ENCODE peak calls at places on chromosomes 3 and 15, in seven cellular contexts. J is SK-N-SH, M is K562, L is H1, S is GM12878, P is HepG2, C is GM12891. W is an unnamed sample.

GRCh38 chr3:108441081-108441507 is 69.3 kb downstream of the MYH15 start:
- DNase-seq in C (no peak), M (no peak), P (no peak), L (no peak), J (peak; percentile 39), S (no peak), W (no peak)

GRCh38 chr3:190531406-190531805 is 17.5 kb downstream of the IL1RAP start:
- DNase-seq in C (no peak), P (no peak), M (no peak), J (no peak), L (no peak), S (no peak), W (no peak)

GRCh38 chr3:196868297-196868661 is 559 bp downstream of the SENP5 start:
- DNase-seq in P (peak; percentile 20), L (no peak), M (peak; percentile 21), J (peak; percentile 60), C (peak; percentile 9), S (no peak), W (peak; percentile 20)

GRCh38 chr3:175956964-175957363 is 1097.8 kb downstream of the NAALADL2 start:
- DNase-seq in J (no peak), C (no peak), S (no peak), M (no peak), P (no peak), L (peak; percentile 51), W (no peak)

GRCh38 chr3:112687214-112687613 is 46.3 kb upstream of the CCDC80 start:
- DNase-seq in P (no peak), C (no peak), L (no peak), J (no peak), S (no peak), M (no peak), W (no peak)

GRCh38 chr3:22475665-22476064 is 724.7 kb upstream of the ZNF385D start:
- DNase-seq in C (no peak), J (no peak), P (no peak), L (no peak), S (no peak), M (no peak), W (no peak)

GRCh38 chr3:17584066-17584465 is 158.4 kb downstream of the TBC1D5 start:
- DNase-seq in C (no peak), P (no peak), L (no peak), M (no peak), J (no peak), S (no peak), W (no peak)

GRCh38 chr15:70535071-70535954 is 228.0 kb downstream of the UACA start:
- DNase-seq in L (peak; percentile 39), J (no peak), S (no peak), M (no peak), P (no peak), C (peak; percentile 33), W (no peak)

GRCh38 chr15:65869954-65870871 is 922 bp downstream of the RAB11A start:
- DNase-seq in M (peak; percentile 32), C (no peak), S (no peak), L (no peak), J (peak; percentile 59), P (peak; percentile 50), W (no peak)

GRCh38 chr3:86895202-86895601 is 95.7 kb downstream of the VGLL3 start:
- DNase-seq in P (no peak), S (no peak), M (no peak), L (no peak), J (no peak), C (no peak), W (no peak)

GRCh38 chr15:36737430-36737891 is 158.0 kb downstream of the CDIN1 start:
- DNase-seq in P (no peak), L (no peak), J (no peak), C (no peak), M (no peak), S (no peak), W (no peak)

GRCh38 chr3:39216176-39216790 is 23.9 kb upstream of the XIRP1 start:
- DNase-seq in M (no peak), J (no peak), C (peak; percentile 43), S (peak; percentile 68), L (no peak), P (no peak), W (peak; percentile 38)

GRCh38 chr15:27648359-27648758 is 450.8 kb downstream of the OCA2 start:
- DNase-seq in C (no peak), P (no peak), M (no peak), S (no peak), J (peak; percentile 25), L (no peak), W (no peak)

GRCh38 chr3:130340766-130341165 is 4.7 kb upstream of the COL6A5 start:
- DNase-seq in P (no peak), J (no peak), M (no peak), S (no peak), C (no peak), L (no peak), W (no peak)

GRCh38 chr3:183812746-183813445 is 12.5 kb downstream of the MAP6D1 start:
- DNase-seq in P (no peak), J (no peak), C (no peak), M (no peak), L (no peak), S (no peak), W (no peak)

GRCh38 chr3:140753865-140754754 is 76.2 kb downstream of the TRIM42 start:
- DNase-seq in J (no peak), P (no peak), S (peak; percentile 87), C (no peak), L (no peak), M (no peak), W (no peak)

GRCh38 chr15:39792025-39792893 is 9.6 kb upstream of the FSIP1 start:
- DNase-seq in J (no peak), M (no peak), S (no peak), L (no peak), P (no peak), C (no peak), W (no peak)

GRCh38 chr3:31170932-31171670 is 276.6 kb upstream of the GADL1 start:
- DNase-seq in M (no peak), S (no peak), J (no peak), P (no peak), L (no peak), C (no peak), W (no peak)

GRCh38 chr15:67548862-67549651 is 6.6 kb downstream of the MAP2K5 start:
- DNase-seq in P (no peak), C (no peak), S (no peak), M (no peak), J (peak; percentile 54), L (peak; percentile 72), W (no peak)

GRCh38 chr3:41155834-41156233 is 43.5 kb upstream of the CTNNB1 start:
- DNase-seq in S (no peak), C (no peak), L (no peak), P (no peak), M (no peak), J (no peak), W (no peak)

GRCh38 chr3:169748670-169749069 is 16.2 kb downstream of the TERC start:
- DNase-seq in S (no peak), J (no peak), L (no peak), M (no peak), C (no peak), P (peak; percentile 33), W (no peak)

GRCh38 chr3:197317250-197317963 is 19.0 kb upstream of the DLG1 start:
- DNase-seq in S (no peak), L (no peak), C (no peak), M (no peak), P (no peak), J (no peak), W (no peak)

GRCh38 chr15:71397377-71397776 is 282.1 kb downstream of the THSD4 start:
- DNase-seq in L (no peak), J (no peak), M (no peak), P (no peak), S (no peak), C (no peak), W (no peak)

GRCh38 chr15:82810061-82810862 is 834 bp downstream of the WHAMM start:
- DNase-seq in J (peak; percentile 80), C (no peak), P (peak; percentile 39), M (no peak), S (no peak), L (peak; percentile 69), W (no peak)

GRCh38 chr3:120450914-120451669 is at the start of gene FSTL1:
- DNase-seq in M (no peak), S (no peak), P (no peak), J (peak; percentile 91), C (no peak), L (peak; percentile 82), W (peak; percentile 9)

GRCh38 chr3:5022187-5022965 is 43.1 kb downstream of the BHLHE40 start:
- DNase-seq in L (no peak), M (no peak), J (no peak), P (peak; percentile 56), S (no peak), C (peak; percentile 62), W (peak; percentile 59)

GRCh38 chr3:154122912-154123559 is 1.8 kb downstream of the ARHGEF26 start:
- DNase-seq in J (no peak), L (no peak), M (no peak), P (peak; percentile 1), S (no peak), C (no peak), W (no peak)

GRCh38 chr3:19757773-19758172 is 176.2 kb downstream of the EFHB start:
- DNase-seq in S (no peak), J (no peak), C (no peak), M (no peak), P (no peak), L (no peak), W (no peak)
- TF ChIP-seq POLR2AphosphoS5 in S (no peak), J (no peak), C (no peak), M (no peak), P (no peak), L (no peak), W (no peak)

DNA sequence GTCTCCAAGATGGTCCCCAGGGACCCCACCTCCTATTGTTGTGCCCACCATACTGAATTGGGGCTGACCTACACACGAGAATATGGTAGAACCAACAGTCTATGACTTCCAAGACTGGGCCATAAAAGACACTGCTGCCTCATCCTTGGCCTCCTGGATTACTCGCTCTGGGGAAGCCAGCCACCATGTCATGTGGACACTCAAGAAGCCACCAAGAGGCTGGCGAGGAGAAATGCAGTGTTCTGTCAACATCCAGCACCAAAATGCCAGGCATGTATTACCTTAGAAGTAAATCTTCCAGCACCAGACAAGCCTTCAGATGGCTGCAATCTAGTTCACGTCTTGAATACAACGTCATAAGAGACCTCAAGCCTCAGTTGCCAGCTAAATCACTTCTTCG is 17.1 kb upstream of the TPM1 start:
- DNase-seq in S (no peak), C (no peak), P (no peak), L (no peak), J (no peak), M (no peak), W (no peak)
- TF ChIP-seq TAF1 in S (no peak), C (no peak), P (no peak), L (no peak), J (no peak), M (no peak), W (no peak)

DNA sequence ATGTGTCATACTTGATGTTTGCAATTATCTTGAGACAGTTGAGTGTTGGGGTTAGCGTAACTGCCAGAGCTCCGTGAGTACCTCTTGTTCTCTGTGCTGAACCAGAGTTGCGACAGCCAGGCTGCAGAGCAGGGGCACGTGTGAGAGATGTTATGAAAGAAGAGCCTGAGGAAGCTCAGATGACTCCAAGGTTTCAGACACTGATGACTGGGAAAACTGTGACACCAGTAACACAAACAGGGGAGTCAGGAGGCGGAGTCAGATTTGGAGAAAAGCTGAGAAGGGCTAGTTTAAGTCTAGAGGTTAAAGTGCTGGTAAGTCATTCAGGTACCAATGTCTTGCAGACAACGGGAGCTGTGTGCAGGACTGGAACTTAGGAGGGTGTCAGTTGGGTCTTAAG is 45.0 kb downstream of the BLM start:
- DNase-seq in C (no peak), M (no peak), S (no peak), P (no peak), L (no peak), J (no peak), W (no peak)
- TF ChIP-seq POLR2AphosphoS5 in C (no peak), M (no peak), S (no peak), P (no peak), L (no peak), J (no peak), W (no peak)

GRCh38 chr3:164806188-164806587 is 272.1 kb downstream of the SI start:
- DNase-seq in S (no peak), P (no peak), C (no peak), M (no peak), L (no peak), J (no peak), W (no peak)
- TF ChIP-seq TAF1 in S (no peak), P (no peak), C (no peak), M (no peak), L (no peak), J (no peak), W (no peak)

W was measured in GM12892.